ENCODE peak calls at places on chromosomes 5 and 9, in eight cellular contexts. U, S, G, Y, P, N, K and X are unnamed samples.

GRCh38 chr9:6877671-6878161 is 119.9 kb downstream of the KDM4C start:
- DNase-seq in U (no peak), N (peak; percentile 86), Y (no peak), S (no peak), P (peak; percentile 83), K (no peak), G (no peak), X (no peak)

GRCh38 chr9:104863180-104863883 is 64.6 kb downstream of the ABCA1 start:
- DNase-seq in G (peak; percentile 50), P (peak; percentile 93), U (no peak), K (peak; percentile 74), N (peak; percentile 87), S (peak; percentile 68), Y (no peak), X (peak; percentile 74)

GRCh38 chr5:79146352-79146751 is 34.7 kb downstream of the BHMT start:
- DNase-seq in N (peak; percentile 55), U (no peak), G (no peak), P (peak; percentile 27), K (no peak), Y (no peak), S (no peak), X (no peak)

GRCh38 chr9:108053555-108054061 is 564.0 kb upstream of the KLF4 start:
- DNase-seq in S (peak; percentile 7), U (no peak), K (no peak), Y (peak; percentile 72), N (peak; percentile 87), P (peak; percentile 80), G (peak; percentile 61), X (peak; percentile 94)

GRCh38 chr5:72194846-72195245 is 87.6 kb downstream of the MAP1B start:
- DNase-seq in S (no peak), K (peak; percentile 92), U (no peak), G (no peak), N (peak; percentile 24), Y (no peak), P (no peak), X (peak; percentile 91)

GRCh38 chr5:532521-533242 is 8.4 kb upstream of the SLC9A3 start:
- DNase-seq in Y (peak; percentile 9), K (no peak), G (no peak), S (no peak), P (no peak), U (peak; percentile 55), N (no peak), X (no peak)

GRCh38 chr9:89278997-89279739 is 31.8 kb upstream of the CKS2 start:
- DNase-seq in P (peak; percentile 71), Y (no peak), N (peak; percentile 55), U (no peak), S (peak; percentile 51), G (peak; percentile 20), K (peak; percentile 56), X (peak; percentile 42)

GRCh38 chr9:97807681-97808080 is 45.3 kb upstream of the FOXE1 start:
- DNase-seq in G (no peak), Y (no peak), S (no peak), K (no peak), P (no peak), N (no peak), U (no peak), X (no peak)

DNA sequence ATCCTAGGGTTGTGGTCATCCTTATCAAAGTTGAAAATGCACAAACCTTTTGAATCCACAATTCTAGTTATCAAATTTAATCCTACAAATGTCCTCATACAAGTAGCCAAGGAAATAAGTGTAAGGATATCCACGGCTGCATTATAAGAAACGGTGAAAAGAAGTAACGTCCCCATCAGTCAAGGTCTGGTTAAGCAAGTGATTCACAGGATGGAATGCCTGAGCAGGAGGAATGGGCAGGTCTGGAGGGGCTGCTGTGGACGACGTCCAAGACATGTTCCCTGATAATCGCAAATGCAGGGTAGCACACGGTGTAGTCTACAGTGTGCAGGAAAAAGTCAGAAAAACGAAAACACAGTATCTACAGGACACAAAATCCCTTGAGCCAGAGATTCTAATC is 118.6 kb downstream of the ADAMTS2 start:
- DNase-seq in U (no peak), N (peak; percentile 18), P (no peak), S (no peak), G (no peak), K (no peak), Y (no peak), X (no peak)
- H3K4me3 ChIP-seq in U (no peak overlapping the region), N (no peak overlapping the region), P (no peak overlapping the region), S (no peak overlapping the region), G (no peak overlapping the region), K (no peak overlapping the region), Y (no peak overlapping the region), X (no peak overlapping the region)

DNA sequence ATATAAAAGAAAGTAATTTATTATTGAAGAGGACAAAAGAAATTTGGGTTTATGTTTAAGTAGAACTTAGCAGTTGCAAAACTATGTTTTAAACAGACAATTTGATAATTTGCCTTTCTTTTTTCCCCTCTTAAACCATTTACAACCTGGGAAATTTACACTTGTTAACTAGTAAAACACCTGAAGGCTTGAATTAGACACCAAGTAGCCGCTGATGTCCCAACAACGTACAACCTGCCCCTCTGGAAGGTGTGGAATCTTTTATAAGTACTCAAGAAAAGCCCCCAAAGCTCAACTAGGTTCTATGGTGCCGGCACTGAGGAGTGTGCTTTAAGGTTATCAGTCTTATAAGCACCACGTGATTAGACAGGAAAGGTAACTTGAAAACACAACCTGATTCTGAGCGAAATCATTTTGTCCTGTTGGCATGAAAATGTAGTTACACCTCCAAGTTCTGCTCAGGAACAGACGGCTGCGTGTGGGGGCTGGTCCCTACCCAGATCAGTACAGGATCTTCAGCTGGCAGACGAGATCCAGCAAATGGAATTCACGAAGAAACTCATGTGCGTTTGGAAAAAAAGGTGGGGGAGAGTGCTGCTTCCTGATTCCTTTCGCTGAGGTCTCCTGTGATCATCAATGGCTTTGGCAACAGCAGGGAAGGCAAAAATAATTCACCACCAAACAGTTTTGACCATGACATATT is 195.6 kb downstream of the MEF2C start:
- DNase-seq in Y (no peak), P (no peak), U (no peak), K (no peak), G (no peak), N (no peak), S (no peak), X (no peak)
- H3K4me3 ChIP-seq in Y (no peak overlapping the region), P (no peak overlapping the region), U (no peak overlapping the region), K (no peak overlapping the region), G (no peak overlapping the region), N (no peak overlapping the region), S (no peak overlapping the region), X (no peak overlapping the region)

DNA sequence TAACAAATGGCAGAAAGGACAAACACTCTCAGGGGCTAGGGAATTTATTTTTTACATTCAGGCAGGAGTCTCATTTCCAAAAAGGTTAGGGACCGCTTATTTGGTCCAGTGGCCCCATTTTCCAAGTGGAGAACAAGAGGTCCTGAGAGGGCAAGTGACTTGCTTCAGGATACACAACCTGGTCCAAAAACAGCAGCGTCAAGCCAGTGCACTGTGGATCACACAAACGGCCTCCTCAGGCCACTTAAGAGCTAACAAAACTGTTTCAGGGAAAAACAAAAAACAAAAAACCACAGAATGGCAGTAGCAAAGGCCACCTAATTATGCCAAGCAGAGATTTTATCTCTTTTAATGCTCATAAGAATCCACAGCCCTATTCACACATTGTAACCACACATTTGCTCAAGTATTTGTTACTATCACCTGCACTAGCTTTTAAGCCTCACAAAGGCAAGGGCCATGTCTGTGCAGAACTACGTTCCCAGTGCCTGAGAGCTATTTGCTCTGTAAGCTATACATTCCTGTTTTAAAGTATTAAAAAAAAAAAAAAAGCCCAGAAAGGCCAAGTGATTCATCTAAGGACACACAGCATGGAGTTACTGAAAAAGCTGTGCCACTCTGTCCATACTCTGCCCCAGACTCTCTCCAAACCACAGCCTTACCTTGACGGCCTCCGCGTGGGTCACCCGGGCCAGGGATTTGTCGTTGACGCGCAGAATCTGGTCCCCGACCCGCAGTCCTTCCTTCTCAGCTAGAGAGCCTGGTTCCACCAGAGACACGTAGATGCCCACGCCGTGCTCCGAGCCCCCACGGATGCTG is 1.5 kb downstream of the WHRN start:
- DNase-seq in U (no peak), G (no peak), K (no peak), P (no peak), S (no peak), Y (no peak), N (no peak), X (no peak)
- H3K4me3 ChIP-seq in U (peak overlapping the region; percentile 53), G (no peak overlapping the region), K (no peak overlapping the region), P (no peak overlapping the region), S (peak overlapping the region; percentile 79), Y (no peak overlapping the region), N (peak overlapping the region; percentile 67), X (peak overlapping the region; percentile 65)

GRCh38 chr9:110257971-110258370 is 1.7 kb upstream of the TXN start:
- DNase-seq in N (no peak), P (peak; percentile 15), S (no peak), G (no peak), K (no peak), U (no peak), Y (no peak), X (no peak)
- H3K4me3 ChIP-seq in N (peak overlapping the region; percentile 85), P (no peak overlapping the region), S (no peak overlapping the region), G (no peak overlapping the region), K (peak overlapping the region; percentile 90), U (no peak overlapping the region), Y (no peak overlapping the region), X (no peak overlapping the region)

GRCh38 chr9:79482078-79482477 is 89.7 kb upstream of the TLE4 start:
- DNase-seq in U (no peak), Y (no peak), G (no peak), K (no peak), N (no peak), P (peak; percentile 56), S (no peak), X (no peak)
- H3K4me3 ChIP-seq in U (no peak overlapping the region), Y (no peak overlapping the region), G (no peak overlapping the region), K (no peak overlapping the region), N (no peak overlapping the region), P (no peak overlapping the region), S (no peak overlapping the region), X (no peak overlapping the region)